ENCODE peak calls at places on chromosomes 2 and 18, in seven cellular contexts. K, D, F, X, J, Y and I are unnamed samples.

GRCh38 chr2:28870146-28870891 is at the start of gene TRMT61B:
- DNase-seq in K (peak), D (peak), F (peak), X (peak), J (peak), Y (peak), I (peak)

GRCh38 chr18:33128581-33128980 is 311.9 kb downstream of the CCDC178 start:
- DNase-seq in K (no peak), D (no peak), F (no peak), X (no peak), J (no peak), Y (no peak), I (no peak)

GRCh38 chr18:3266062-3266608 is 4.2 kb downstream of the MYL12B start:
- DNase-seq in K (no peak), D (no peak), F (no peak), X (no peak), J (no peak), Y (no peak), I (no peak)

GRCh38 chr2:131010566-131010965 is 82.7 kb downstream of the FAM168B start:
- DNase-seq in K (no peak), D (no peak), F (no peak), X (no peak), J (no peak), Y (no peak), I (no peak)

GRCh38 chr2:17646096-17646554 is 105.6 kb downstream of the VSNL1 start:
- DNase-seq in K (peak), D (peak), F (peak), X (peak), J (peak), Y (peak), I (peak)

GRCh38 chr2:28274911-28275685 is 117.6 kb upstream of the FOSL2 start:
- DNase-seq in K (peak), D (peak), F (peak), X (no peak), J (no peak), Y (peak), I (peak)

GRCh38 chr2:32135409-32135808 is 30.3 kb upstream of the SLC30A6 start:
- DNase-seq in K (peak), D (peak), F (peak), X (peak), J (peak), Y (peak), I (peak)

GRCh38 chr2:197306691-197307030 is 3.9 kb downstream of the ANKRD44 start:
- DNase-seq in K (no peak), D (no peak), F (peak), X (no peak), J (no peak), Y (no peak), I (no peak)

GRCh38 chr2:74549685-74549971 is 4.1 kb downstream of the LOXL3 start:
- DNase-seq in K (no peak), D (no peak), F (no peak), X (peak), J (no peak), Y (no peak), I (no peak)

GRCh38 chr2:3171564-3172264 is 205.9 kb downstream of the EIPR1 start:
- DNase-seq in K (no peak), D (no peak), F (no peak), X (no peak), J (no peak), Y (no peak), I (no peak)

GRCh38 chr2:54457326-54458023 is 1.3 kb downstream of the SPTBN1 start:
- DNase-seq in K (no peak), D (peak), F (no peak), X (peak), J (peak), Y (no peak), I (no peak)

GRCh38 chr18:46719388-46719787 is 37.5 kb downstream of the ST8SIA5 start:
- DNase-seq in K (no peak), D (no peak), F (no peak), X (no peak), J (no peak), Y (no peak), I (no peak)

GRCh38 chr18:46260016-46260878 is 156.1 kb downstream of the HAUS1 start:
- DNase-seq in K (peak), D (no peak), F (peak), X (no peak), J (peak), Y (peak), I (no peak)

GRCh38 chr2:112085916-112086669 is 31.0 kb downstream of the TMEM87B start:
- DNase-seq in K (no peak), D (no peak), F (no peak), X (no peak), J (no peak), Y (no peak), I (no peak)

GRCh38 chr2:12116228-12116750 is 369.9 kb downstream of the LPIN1 start:
- DNase-seq in K (no peak), D (no peak), F (no peak), X (no peak), J (no peak), Y (no peak), I (no peak)

GRCh38 chr2:12120281-12121150 is 374.1 kb downstream of the LPIN1 start:
- DNase-seq in K (peak), D (no peak), F (peak), X (no peak), J (no peak), Y (peak), I (peak)

GRCh38 chr2:12119841-12120240 is 373.4 kb downstream of the LPIN1 start:
- DNase-seq in K (no peak), D (no peak), F (peak), X (no peak), J (no peak), Y (peak), I (peak)
- TF ChIP-seq CTCF in K (no peak), D (no peak), F (no peak), X (no peak), J (no peak), Y (no peak), I (no peak)

DNA sequence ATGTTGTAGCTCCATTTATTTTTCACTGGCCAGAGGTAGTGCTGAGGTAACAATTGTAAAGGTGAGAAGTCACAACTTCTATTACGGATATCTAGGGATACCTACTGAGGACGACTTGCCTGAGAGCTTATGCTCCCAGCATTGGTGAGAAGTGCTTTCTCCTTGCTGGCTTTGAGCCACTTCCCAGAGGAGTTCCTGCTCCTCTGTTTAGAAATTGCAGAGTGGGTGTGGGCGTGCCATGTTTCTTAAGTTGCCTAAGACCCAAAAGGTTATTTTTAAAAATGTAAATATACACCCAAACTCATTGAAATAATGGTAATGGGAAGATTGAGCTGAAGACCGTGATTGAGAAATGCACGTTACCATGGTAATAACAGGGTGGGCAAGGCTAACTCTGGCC is 17.2 kb upstream of the TMEM200C start:
- DNase-seq in K (no peak), D (no peak), F (no peak), X (no peak), J (no peak), Y (peak), I (no peak)
- H3K4me3 ChIP-seq in K (no peak), D (no peak), F (no peak), X (no peak), J (no peak), Y (no peak), I (no peak)

GRCh38 chr2:667332-668000 is 9.7 kb downstream of the TMEM18 start:
- DNase-seq in K (no peak), D (peak), F (peak), X (peak), J (no peak), Y (peak), I (peak)
- TF ChIP-seq CTCF in K (peak), D (peak), F (peak), X (peak), J (peak), Y (peak), I (peak)

DNA sequence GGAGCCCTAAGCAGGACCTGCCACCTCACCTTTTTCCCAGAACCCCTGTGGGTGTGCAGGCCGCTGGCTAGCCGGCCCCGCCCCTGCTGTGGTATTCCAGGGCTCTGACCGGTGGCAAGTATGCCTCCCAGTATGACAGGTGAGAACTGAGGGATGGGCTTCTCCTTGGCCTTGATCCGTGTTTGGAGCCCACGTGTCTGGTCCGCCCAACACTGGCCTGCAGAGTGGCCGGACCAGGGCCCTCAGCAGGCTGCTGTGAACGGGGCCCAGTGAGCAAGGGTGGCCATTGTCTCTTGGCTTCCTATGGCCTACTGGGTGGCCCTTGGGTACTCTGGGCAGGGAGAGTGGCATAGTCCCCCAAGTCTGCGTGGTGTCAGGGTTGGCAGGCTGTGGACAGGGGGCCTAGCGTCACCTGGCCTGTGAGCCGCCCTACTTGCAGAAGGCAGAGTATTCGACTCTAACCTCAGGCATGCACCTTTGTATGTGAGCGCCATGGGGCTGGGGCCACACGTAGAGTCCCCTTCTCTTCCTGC is 1.8 kb downstream of the RNPEPL1 start:
- DNase-seq in K (no peak), D (no peak), F (no peak), X (no peak), J (no peak), Y (no peak), I (no peak)
- H3K4me3 ChIP-seq in K (no peak), D (no peak), F (peak), X (no peak), J (no peak), Y (no peak), I (no peak)

DNA sequence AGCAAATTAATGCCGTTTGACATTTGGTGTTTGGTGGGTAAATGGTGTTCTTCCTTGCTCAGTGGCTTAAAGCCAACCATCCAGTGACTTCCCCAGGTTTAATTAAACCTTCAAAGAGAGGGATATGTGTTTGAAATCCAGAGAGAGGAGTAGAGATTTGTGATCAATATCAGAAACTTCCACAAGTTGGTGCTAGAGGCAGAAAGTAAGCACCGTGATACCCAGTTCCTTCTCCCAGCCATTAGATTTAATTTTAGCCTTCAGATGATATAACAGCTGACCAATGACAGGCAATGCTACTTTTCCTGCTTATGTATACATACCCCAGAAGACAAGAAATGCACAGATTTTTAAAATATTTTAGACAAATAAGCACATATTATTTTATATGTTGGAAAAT is 398.5 kb downstream of the CDH2 start:
- DNase-seq in K (no peak), D (no peak), F (peak), X (no peak), J (peak), Y (peak), I (peak)
- TF ChIP-seq CTCF in K (peak), D (no peak), F (peak), X (peak), J (peak), Y (peak), I (peak)

DNA sequence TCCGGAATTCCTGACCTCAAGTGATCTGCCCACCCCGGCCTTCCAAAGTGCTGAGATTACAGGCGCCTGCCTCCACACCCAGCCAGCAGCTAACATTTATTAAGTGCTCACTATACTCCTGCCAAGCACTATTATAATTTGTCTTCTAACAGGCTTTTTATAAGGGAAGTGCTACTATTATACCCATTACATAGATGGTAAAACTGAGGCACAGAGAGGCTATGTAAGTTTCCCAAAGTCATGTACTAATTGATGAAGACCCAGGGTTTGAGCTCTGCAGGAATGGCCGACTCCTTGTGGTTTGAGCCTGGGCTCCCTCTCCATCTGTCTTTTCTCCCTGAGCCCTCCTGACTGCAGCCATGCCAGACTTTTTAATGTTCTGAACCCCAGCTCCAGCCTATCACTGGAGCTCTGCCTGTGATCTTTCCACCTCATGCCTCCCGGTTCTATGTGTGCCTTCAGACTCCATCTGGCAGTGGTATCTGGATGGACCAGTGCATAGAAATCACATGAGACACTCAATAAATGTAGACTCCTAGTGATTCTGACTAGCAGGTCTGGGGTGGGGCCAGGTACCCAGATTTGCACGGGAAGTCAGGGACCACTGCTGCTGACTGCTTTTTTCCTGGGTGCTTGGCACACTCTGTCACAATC is 197.1 kb downstream of the NEDD4L start:
- DNase-seq in K (no peak), D (no peak), F (no peak), X (no peak), J (no peak), Y (no peak), I (no peak)
- H3K4me3 ChIP-seq in K (no peak), D (no peak), F (no peak), X (no peak), J (no peak), Y (no peak), I (no peak)

GRCh38 chr2:65918760-65919187 is 486.4 kb upstream of the SPRED2 start:
- DNase-seq in K (no peak), D (no peak), F (no peak), X (no peak), J (no peak), Y (no peak), I (no peak)
- TF ChIP-seq CTCF in K (no peak), D (no peak), F (no peak), X (no peak), J (no peak), Y (no peak), I (no peak)

DNA sequence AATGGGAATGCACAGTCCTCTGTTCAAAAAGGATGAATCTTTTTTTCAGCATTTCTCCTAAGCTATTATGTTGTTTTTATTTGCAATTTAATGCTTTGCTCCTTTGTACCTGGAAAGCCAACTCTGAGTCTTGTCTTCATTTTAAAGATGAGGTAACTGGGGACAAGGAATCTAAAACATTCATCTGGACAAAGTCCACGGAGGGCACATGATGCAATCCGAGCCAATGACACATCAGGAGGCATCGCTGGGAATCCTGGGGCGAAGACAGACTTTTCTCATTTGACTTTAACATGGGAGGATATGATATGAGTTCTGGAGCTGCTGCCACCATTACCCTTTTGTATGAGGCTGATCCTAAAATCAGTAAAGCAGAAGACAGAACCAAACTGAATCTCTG is 116.5 kb upstream of the REG3G start:
- DNase-seq in K (no peak), D (peak), F (no peak), X (no peak), J (no peak), Y (no peak), I (no peak)
- H3K4me3 ChIP-seq in K (no peak), D (no peak), F (no peak), X (no peak), J (no peak), Y (no peak), I (no peak)